ENCODE peak calls at places on chromosomes 13 and 19, in four cellular contexts. C is cardiac muscle cell, B is IMR-90, I is progenitor cell of endocrine pancreas. O is an unnamed sample.
A peak's percentile ranks its signal among the peaks of the same experiment; 100 is the strongest.

GRCh38 chr13:67150608-67151007 is 79.5 kb downstream of the PCDH9 start:
- DNase-seq in C (no peak), I (no peak), B (no peak), O (no peak)

GRCh38 chr19:33905937-33906577 is 109.4 kb downstream of the KCTD15 start:
- DNase-seq in I (peak; percentile 64), C (peak; percentile 64), B (no peak), O (peak; percentile 55)

GRCh38 chr13:51935326-51936171 is 73.8 kb downstream of the CCDC70 start:
- DNase-seq in C (peak; percentile 20), B (no peak), I (peak; percentile 20), O (no peak)

GRCh38 chr13:37386276-37386675 is 212.3 kb downstream of the POSTN start:
- DNase-seq in C (peak; percentile 46), B (peak; percentile 56), I (no peak), O (no peak)

GRCh38 chr13:30862707-30863106 is 43.4 kb upstream of the MEDAG start:
- DNase-seq in B (no peak), I (no peak), C (peak; percentile 49), O (no peak)

GRCh38 chr13:74306496-74306895 is 172.3 kb upstream of the KLF12 start:
- DNase-seq in C (peak; percentile 18), B (peak; percentile 45), I (no peak), O (no peak)

GRCh38 chr13:111493468-111493867 is 173.0 kb downstream of the TEX29 start:
- DNase-seq in C (no peak), B (no peak), I (no peak), O (no peak)

GRCh38 chr19:46861691-46862503 is 1.1 kb downstream of the ARHGAP35 start:
- DNase-seq in B (no peak), C (no peak), I (no peak), O (no peak)

GRCh38 chr19:32652893-32653625 is 21.9 kb downstream of the ANKRD27 start:
- DNase-seq in B (peak; percentile 81), I (no peak), C (peak; percentile 83), O (no peak)

GRCh38 chr13:98997738-98998641 is 20.1 kb upstream of the DOCK9 start:
- DNase-seq in I (no peak), B (no peak), C (no peak), O (no peak)

GRCh38 chr19:17249887-17250548 is 4.3 kb upstream of the NR2F6 start:
- DNase-seq in B (no peak), I (no peak), C (no peak), O (no peak)

GRCh38 chr19:5309438-5310204 is 31.0 kb downstream of the PTPRS start:
- DNase-seq in B (no peak), C (peak; percentile 26), I (no peak), O (peak; percentile 33)

GRCh38 chr13:106114981-106115554 is 420.4 kb downstream of the EFNB2 start:
- DNase-seq in B (peak; percentile 78), C (no peak), I (no peak), O (no peak)

GRCh38 chr13:95087746-95088305 is 213.4 kb downstream of the ABCC4 start:
- DNase-seq in B (peak; percentile 63), I (no peak), C (peak; percentile 72), O (no peak)

GRCh38 chr13:49563513-49563912 is 21.8 kb downstream of the RCBTB1 start:
- DNase-seq in B (peak; percentile 28), C (peak; percentile 69), I (no peak), O (no peak)

GRCh38 chr19:10548746-10549276 is 5.1 kb downstream of the ATG4D start:
- DNase-seq in B (no peak), C (no peak), I (no peak), O (no peak)

GRCh38 chr13:24076124-24076523 is 84.4 kb upstream of the SPATA13 start:
- DNase-seq in B (no peak), C (no peak), I (no peak), O (no peak)

GRCh38 chr13:42495256-42495655 is 78.7 kb upstream of the TNFSF11 start:
- DNase-seq in C (no peak), I (no peak), B (no peak), O (no peak)

GRCh38 chr19:44961821-44962220 is 6.6 kb downstream of the CLPTM1 start:
- DNase-seq in B (no peak), C (no peak), I (no peak), O (no peak)

GRCh38 chr19:49690656-49691242 is at the start of gene CPT1C:
- DNase-seq in I (peak; percentile 64), B (peak; percentile 79), C (peak; percentile 83), O (peak; percentile 93)

GRCh38 chr13:48873598-48873997 is 102.1 kb upstream of the FNDC3A start:
- DNase-seq in B (peak; percentile 59), I (no peak), C (peak; percentile 18), O (no peak)

GRCh38 chr19:50880241-50880640 is 7.0 kb downstream of the KLK2 start:
- DNase-seq in I (no peak), B (no peak), C (no peak), O (no peak)

GRCh38 chr19:50877338-50877737 is 4.1 kb downstream of the KLK2 start:
- DNase-seq in B (no peak), C (no peak), I (no peak), O (no peak)

GRCh38 chr19:50878851-50879250 is 5.6 kb downstream of the KLK2 start:
- DNase-seq in C (no peak), B (no peak), I (no peak), O (no peak)

DNA sequence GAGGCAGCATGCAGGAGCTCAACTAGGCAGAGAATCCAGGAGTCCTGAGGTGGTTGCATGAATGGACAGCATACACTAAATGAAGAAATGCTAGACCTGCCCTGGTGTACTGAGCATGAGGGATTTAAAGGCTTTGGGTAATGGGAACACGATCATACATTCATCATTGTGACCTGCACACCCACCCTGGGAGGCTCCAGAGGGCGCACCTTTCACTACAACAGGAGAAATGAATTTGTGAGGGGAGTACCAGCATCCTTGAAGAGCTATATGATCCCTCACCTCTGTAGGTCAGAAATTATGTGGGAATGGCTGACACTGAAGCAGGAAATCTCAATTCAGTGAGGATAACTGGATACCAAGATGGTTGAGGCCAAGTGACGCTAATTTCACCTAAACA is 8.9 kb downstream of the KLK2 start:
- DNase-seq in B (no peak), I (no peak), C (no peak), O (no peak)
- TF ChIP-seq CTCF in B (no peak), I (no peak), C (no peak), O (no peak)

DNA sequence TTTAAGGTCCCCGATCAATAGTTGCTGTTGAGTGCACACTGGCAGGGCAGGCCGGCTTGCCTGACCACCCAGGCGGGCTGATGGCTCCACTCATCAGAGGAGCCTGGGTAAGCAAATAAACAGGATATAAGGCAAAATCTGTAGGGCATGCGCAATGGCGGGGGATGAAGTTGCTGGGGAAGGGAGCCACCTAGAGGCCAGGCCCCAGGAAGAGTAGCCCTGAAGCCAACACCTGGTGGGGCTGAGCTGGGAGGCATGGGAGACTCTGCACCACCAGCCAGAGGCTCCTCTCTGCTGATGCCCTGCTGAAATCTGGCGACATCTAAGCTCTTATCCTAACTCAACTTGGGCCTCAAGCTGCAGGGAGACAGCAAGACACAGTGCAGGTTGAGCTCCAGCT is 324.3 kb downstream of the ZNF536 start:
- DNase-seq in B (peak; percentile 9), I (peak; percentile 51), C (peak; percentile 32), O (peak; percentile 77)
- TF ChIP-seq CTCF in B (peak; percentile 22), I (peak; percentile 71), C (peak; percentile 49), O (peak; percentile 41)

GRCh38 chr19:54172413-54172763 is 572 bp downstream of the TMC4 start:
- DNase-seq in I (no peak), C (no peak), B (no peak), O (no peak)

GRCh38 chr19:54169149-54169731 is 3.7 kb downstream of the TMC4 start:
- DNase-seq in C (no peak), I (no peak), B (no peak), O (no peak)

GRCh38 chr19:54172764-54173699 is at the start of gene TMC4:
- DNase-seq in C (peak; percentile 62), I (peak; percentile 77), B (no peak), O (no peak)

GRCh38 chr19:54178581-54179261 is 5.8 kb upstream of the TMC4 start:
- DNase-seq in B (no peak), C (no peak), I (no peak), O (peak; percentile 72)

GRCh38 chr19:54173951-54174817 is 1.2 kb upstream of the TMC4 start:
- DNase-seq in C (no peak), B (no peak), I (no peak), O (no peak)
- TF ChIP-seq CTCF in C (no peak), B (no peak), I (no peak), O (no peak)

GRCh38 chr13:26036383-26036782 is 15.4 kb downstream of the SHISA2 start:
- DNase-seq in I (no peak), C (no peak), B (no peak), O (no peak)

GRCh38 chr13:26042781-26043180 is 9.0 kb downstream of the SHISA2 start:
- DNase-seq in I (no peak), B (no peak), C (no peak), O (no peak)

GRCh38 chr13:26041476-26041875 is 10.3 kb downstream of the SHISA2 start:
- DNase-seq in I (no peak), B (no peak), C (no peak), O (no peak)

GRCh38 chr13:26037302-26037701 is 14.5 kb downstream of the SHISA2 start:
- DNase-seq in B (no peak), C (peak; percentile 43), I (no peak), O (peak; percentile 72)

GRCh38 chr13:26038931-26039475 is 12.8 kb downstream of the SHISA2 start:
- DNase-seq in B (no peak), I (no peak), C (no peak), O (no peak)
- TF ChIP-seq CTCF in B (no peak), I (no peak), C (no peak), O (no peak)

GRCh38 chr19:48395499-48395898 is 2.0 kb downstream of the GRIN2D start:
- DNase-seq in B (no peak), C (no peak), I (no peak), O (no peak)

GRCh38 chr19:48395170-48395455 is 1.6 kb downstream of the GRIN2D start:
- DNase-seq in C (no peak), B (no peak), I (no peak), O (no peak)

GRCh38 chr19:48394331-48395169 is 1.1 kb downstream of the GRIN2D start:
- DNase-seq in I (no peak), B (no peak), C (no peak), O (no peak)

GRCh38 chr19:48393196-48393558 is 291 bp upstream of the GRIN2D start:
- DNase-seq in B (no peak), C (no peak), I (no peak), O (peak; percentile 51)

DNA sequence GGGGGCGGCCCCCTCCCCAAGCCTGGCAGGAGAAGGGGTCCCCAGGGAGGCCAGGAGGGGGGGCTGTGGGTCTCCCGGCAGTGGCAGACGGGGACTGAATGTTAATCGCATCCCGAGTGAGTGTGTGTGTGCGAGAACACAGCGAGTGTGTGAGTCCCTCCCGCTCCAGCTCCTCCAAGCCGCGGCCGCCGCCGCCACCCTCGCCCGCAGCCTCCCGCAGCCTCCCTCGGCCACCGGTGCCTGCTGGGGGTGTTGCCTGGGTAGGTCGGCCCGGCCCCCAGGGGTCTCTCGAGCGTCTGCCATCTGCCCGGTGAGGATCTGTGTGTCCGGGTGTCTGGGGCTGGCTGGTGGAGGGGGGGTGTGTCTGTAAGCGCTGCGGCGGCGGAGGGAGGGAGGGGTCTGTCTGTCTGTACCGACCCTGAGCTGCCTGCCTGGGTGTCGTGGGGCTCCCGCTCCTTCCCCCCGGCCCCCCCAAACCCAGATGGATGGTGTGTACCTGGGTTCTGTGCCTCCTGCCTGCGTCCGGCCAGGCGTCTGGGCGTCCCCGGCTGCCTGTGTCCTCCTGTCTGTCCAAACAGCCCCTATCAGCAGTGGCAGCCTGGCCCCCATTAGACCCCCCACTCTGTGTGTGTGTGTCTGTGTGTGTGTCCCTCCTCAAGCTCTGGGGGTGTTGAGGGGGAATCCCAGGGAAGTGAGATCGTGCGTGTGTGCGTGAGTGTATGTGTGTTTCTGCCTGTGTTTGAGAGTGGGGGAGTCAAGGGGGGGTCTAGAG is at the start of gene GRIN2D:
- DNase-seq in B (peak; percentile 33), C (peak; percentile 47), I (no peak), O (peak; percentile 87)
- TF ChIP-seq CTCF in B (peak; percentile 23), C (no peak), I (no peak), O (no peak)

O was measured in glutamatergic neuron.